ENCODE peak calls at places on chromosomes 3 and 15, in four cellular contexts. D, Q, U and J are unnamed samples.

GRCh38 chr15:70140543-70141375 is 43.0 kb upstream of the TLE3 start:
- DNase-seq in Q (peak), D (no peak), U (no peak), J (peak)

GRCh38 chr3:39327746-39328349 is 1.7 kb upstream of the CCR8 start:
- DNase-seq in U (no peak), D (no peak), Q (no peak), J (no peak)

GRCh38 chr3:53219897-53220483 is 35.8 kb downstream of the TKT start:
- DNase-seq in U (peak), Q (peak), D (peak), J (peak)

GRCh38 chr15:99070268-99070667 is 34.6 kb upstream of the SYNM start:
- DNase-seq in U (no peak), Q (peak), D (no peak), J (no peak)

GRCh38 chr15:35078221-35078915 is 6.7 kb downstream of the NANOGP8 start:
- DNase-seq in U (peak), Q (peak), D (peak), J (peak)

GRCh38 chr3:96813134-96813819 is 1.1 kb upstream of the EPHA6 start:
- DNase-seq in D (peak), Q (peak), U (peak), J (peak)

GRCh38 chr3:123880998-123881561 is 3.1 kb downstream of the MYLK start:
- DNase-seq in U (no peak), Q (peak), D (no peak), J (peak)

GRCh38 chr3:196080517-196080841 is 1.4 kb downstream of the TFRC start:
- DNase-seq in Q (peak), U (no peak), D (no peak), J (no peak)

GRCh38 chr15:86968244-86968643 is 888.6 kb downstream of the AGBL1 start:
- DNase-seq in U (no peak), D (no peak), Q (no peak), J (no peak)

GRCh38 chr15:80978685-80979084 is 10.9 kb downstream of the MESD start:
- DNase-seq in D (no peak), Q (no peak), U (no peak), J (peak)

GRCh38 chr3:48423241-48423882 is 6.5 kb downstream of the PLXNB1 start:
- DNase-seq in Q (no peak), D (no peak), U (no peak), J (no peak)

GRCh38 chr3:58754074-58754473 is 87.5 kb upstream of the FAM3D start:
- DNase-seq in D (no peak), Q (no peak), U (no peak), J (no peak)

GRCh38 chr3:25424238-25425013 is 3.6 kb upstream of the RARB start:
- DNase-seq in D (no peak), U (no peak), Q (peak), J (peak)

GRCh38 chr15:66290007-66290406 is 3.4 kb upstream of the DIS3L start:
- DNase-seq in D (no peak), U (no peak), Q (no peak), J (no peak)

GRCh38 chr3:98561727-98562521 is 30.1 kb downstream of the GPR15 start:
- DNase-seq in Q (peak), D (no peak), U (no peak), J (peak)

GRCh38 chr3:120743556-120744195 is 1.1 kb downstream of the GTF2E1 start:
- DNase-seq in D (no peak), Q (no peak), U (no peak), J (no peak)

GRCh38 chr15:85142324-85142723 is 160.7 kb downstream of the PDE8A start:
- DNase-seq in D (no peak), U (no peak), Q (peak), J (peak)

GRCh38 chr3:61893840-61894566 is 332.6 kb downstream of the PTPRG start:
- DNase-seq in U (no peak), D (no peak), Q (no peak), J (no peak)

GRCh38 chr15:25182736-25183445 is 228.1 kb downstream of the SNRPN start:
- DNase-seq in D (no peak), U (no peak), Q (no peak), J (no peak)

GRCh38 chr3:37949866-37950265 is 40.7 kb upstream of the VILL start:
- DNase-seq in Q (no peak), D (no peak), U (no peak), J (peak)

GRCh38 chr3:27880969-27881892 is 159.1 kb upstream of the EOMES start:
- DNase-seq in D (no peak), U (no peak), Q (no peak), J (no peak)

GRCh38 chr3:34947849-34948248 is 691.5 kb upstream of the ARPP21 start:
- DNase-seq in Q (peak), U (no peak), D (no peak), J (peak)

GRCh38 chr3:63532521-63532920 is 120.0 kb upstream of the SNTN start:
- DNase-seq in Q (no peak), D (no peak), U (no peak), J (no peak)

GRCh38 chr3:157088133-157088488 is 71.8 kb downstream of the CCNL1 start:
- DNase-seq in Q (no peak), D (no peak), U (no peak), J (no peak)

GRCh38 chr15:76059320-76060097 is at the start of gene TMEM266:
- DNase-seq in Q (peak), D (peak), U (no peak), J (peak)

GRCh38 chr15:37081985-37082384 is 18.4 kb downstream of the MEIS2 start:
- DNase-seq in Q (no peak), D (no peak), U (no peak), J (no peak)

GRCh38 chr3:123383101-123384053 is 65.5 kb downstream of the ADCY5 start:
- DNase-seq in Q (no peak), U (no peak), D (no peak), J (no peak)

GRCh38 chr3:105598047-105598796 is 231.5 kb downstream of the ALCAM start:
- DNase-seq in U (no peak), Q (peak), D (no peak), J (peak)

GRCh38 chr3:169146112-169146665 is 517.3 kb downstream of the MECOM start:
- DNase-seq in U (no peak), D (peak), Q (peak), J (peak)

GRCh38 chr3:82276992-82277391 is 515.5 kb upstream of the GBE1 start:
- DNase-seq in D (no peak), Q (no peak), U (no peak), J (no peak)

GRCh38 chr15:60374628-60375081 is 23.1 kb downstream of the ANXA2 start:
- DNase-seq in Q (peak), U (peak), D (peak), J (peak)

GRCh38 chr3:197203714-197204146 is 94.7 kb downstream of the DLG1 start:
- DNase-seq in D (no peak), U (no peak), Q (no peak), J (no peak)

GRCh38 chr3:58258392-58259040 is 20.9 kb downstream of the ABHD6 start:
- DNase-seq in Q (no peak), U (no peak), D (no peak), J (no peak)

GRCh38 chr3:57559526-57559925 is 3.5 kb downstream of the PDE12 start:
- DNase-seq in D (no peak), Q (no peak), U (no peak), J (no peak)

DNA sequence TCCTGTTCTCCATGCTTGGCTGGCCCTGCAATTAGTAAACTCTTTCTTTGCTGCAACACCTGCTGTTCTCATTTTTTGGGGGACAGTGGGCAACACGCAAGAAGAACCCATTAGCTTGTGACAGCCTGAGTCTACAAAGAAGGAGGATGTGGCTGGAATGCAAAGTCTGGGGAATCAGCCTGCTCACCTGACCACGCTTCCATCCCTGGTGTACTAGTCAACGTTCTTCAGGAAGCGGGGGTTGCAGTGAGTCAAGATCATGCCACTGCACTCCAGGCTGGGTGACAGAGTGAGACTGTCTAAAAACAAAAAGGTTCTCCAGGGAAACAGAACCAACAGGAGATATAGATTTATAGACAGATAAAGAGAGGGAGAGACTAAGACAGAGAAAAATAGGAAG is 27.7 kb upstream of the KBTBD12 start:
- DNase-seq in D (no peak), Q (peak), U (no peak), J (no peak)
- TF ChIP-seq CTCF in D (no peak), Q (no peak), U (no peak), J (no peak)

DNA sequence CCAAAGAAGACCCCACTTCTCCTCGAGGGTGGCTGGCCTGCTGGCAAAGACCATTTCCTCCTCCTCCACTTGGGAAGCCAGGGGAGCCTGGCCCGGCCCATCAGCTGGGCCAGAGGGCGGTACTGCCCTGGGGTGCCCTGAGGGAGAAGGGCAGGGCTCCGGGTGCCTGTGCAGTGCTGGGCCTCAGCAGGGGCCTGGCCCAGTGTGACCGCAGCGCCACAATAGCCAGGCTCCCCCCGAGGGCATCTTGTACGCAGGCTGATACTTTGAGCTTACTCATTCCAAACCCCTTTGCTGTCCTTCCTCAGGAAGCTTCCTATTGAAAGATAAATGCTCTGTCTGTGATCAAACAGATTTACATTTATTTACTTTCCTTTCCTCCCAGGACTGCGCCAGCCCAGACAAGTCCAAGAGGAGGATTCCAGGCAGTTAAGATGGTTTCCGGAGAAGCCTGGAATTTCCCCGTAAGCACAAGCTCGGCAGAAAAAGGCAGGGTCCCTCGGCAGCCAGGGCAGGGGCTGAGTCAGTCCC is 240.1 kb downstream of the XXYLT1 start:
- DNase-seq in Q (peak), U (no peak), D (no peak), J (peak)
- H3K4me3 ChIP-seq in Q (no peak), U (no peak), D (no peak), J (no peak)

GRCh38 chr3:42117175-42118008 is 26.2 kb downstream of the TRAK1 start:
- DNase-seq in U (peak), Q (peak), D (peak), J (peak)
- TF ChIP-seq CTCF in U (peak), Q (peak), D (no peak), J (peak)

GRCh38 chr3:185778069-185778468 is 46.8 kb downstream of the IGF2BP2 start:
- DNase-seq in D (no peak), U (no peak), Q (no peak), J (no peak)

GRCh38 chr3:185781759-185782158 is 43.1 kb downstream of the IGF2BP2 start:
- DNase-seq in U (no peak), D (no peak), Q (no peak), J (peak)

GRCh38 chr3:185778821-185779220 is 46.0 kb downstream of the IGF2BP2 start:
- DNase-seq in U (no peak), D (no peak), Q (no peak), J (no peak)

GRCh38 chr3:185784317-185784716 is 40.5 kb downstream of the IGF2BP2 start:
- DNase-seq in U (no peak), Q (no peak), D (no peak), J (no peak)

GRCh38 chr3:185779461-185779860 is 45.4 kb downstream of the IGF2BP2 start:
- DNase-seq in D (no peak), U (no peak), Q (no peak), J (no peak)
- H3K4me3 ChIP-seq in D (no peak), U (no peak), Q (no peak), J (no peak)

GRCh38 chr3:177228601-177229190 is 31.4 kb upstream of the TBL1XR1 start:
- DNase-seq in U (no peak), Q (no peak), D (no peak), J (no peak)
- TF ChIP-seq CTCF in U (no peak), Q (no peak), D (no peak), J (no peak)

DNA sequence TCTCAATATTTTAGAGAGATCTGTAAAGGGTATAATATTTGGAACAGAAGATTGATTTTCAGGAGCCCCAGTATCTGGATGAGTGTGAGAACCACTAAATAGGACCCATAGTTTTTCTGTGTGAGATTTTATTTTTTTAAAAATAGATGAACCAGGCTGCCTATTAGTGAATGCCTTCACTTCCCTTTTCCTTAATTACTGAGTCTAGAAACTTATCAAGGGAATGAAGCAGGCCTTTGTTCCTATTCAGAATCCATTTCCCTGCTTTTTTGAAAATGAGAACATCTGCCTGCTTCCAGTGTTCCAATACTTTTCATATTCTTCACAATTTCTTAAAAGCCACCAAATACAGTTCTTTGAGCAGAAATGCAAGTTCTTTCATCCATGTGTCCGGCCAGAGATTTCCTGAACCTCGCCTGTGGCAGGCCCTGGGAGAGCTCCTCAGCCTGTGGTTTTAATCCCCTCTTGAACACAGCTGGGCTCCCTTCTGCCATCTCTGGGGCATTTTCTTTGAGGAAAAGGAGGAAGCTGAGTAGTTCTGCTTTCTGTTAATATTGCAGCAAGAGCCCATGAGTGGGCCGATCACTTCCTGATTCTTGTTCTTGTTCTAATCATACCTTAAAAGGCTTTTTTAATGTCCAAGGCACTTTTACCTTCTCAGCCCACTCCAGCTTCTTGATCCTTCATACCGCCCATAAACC is 4.7 kb downstream of the EHD4 start:
- DNase-seq in U (peak), Q (peak), D (no peak), J (peak)
- H3K4me3 ChIP-seq in U (no peak), Q (no peak), D (no peak), J (no peak)

DNA sequence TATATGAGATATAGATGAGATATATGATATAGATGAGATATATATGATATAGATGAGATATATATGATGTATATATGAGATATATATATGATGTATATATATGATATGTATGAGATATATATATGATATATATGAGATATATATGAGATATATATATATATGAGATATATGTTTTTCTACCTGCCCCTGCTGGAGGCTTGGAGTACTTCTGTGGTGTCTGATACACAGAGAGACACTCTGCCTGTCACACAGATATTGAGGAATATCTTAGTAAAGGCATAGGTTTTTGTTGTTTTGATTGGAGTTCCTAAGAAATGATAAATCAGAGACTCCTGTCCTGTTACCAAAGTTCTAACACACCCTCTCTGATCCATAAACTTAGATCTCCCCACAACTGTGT is 43.0 kb downstream of the TMEM41A start:
- DNase-seq in U (no peak), D (no peak), Q (no peak), J (no peak)
- TF ChIP-seq CTCF in U (no peak), D (no peak), Q (peak), J (no peak)